ENCODE peak calls at places on chromosomes 12 and 14, in nine cellular contexts. A is smooth muscle cell of the brain vasculature; G is progenitor cell of endocrine pancreas; Z is HT1080; P is T-helper 9 cell; N is activated T-cell treated with anti-CD3 and anti-CD28 coated beads for 24 hours; J is activated CD4-positive, alpha-beta T cell treated with anti-CD3 and anti-CD28 coated beads for 1 hour; B is nucleus accumbens; M is nephron progenitor cell. Q is an unnamed sample.

GRCh38 chr12:95443458-95443857 is 30.5 kb upstream of the METAP2 start:
- DNase-seq in P (no peak), A (no peak), M (no peak), Z (no peak), J (no peak), N (no peak), G (no peak), B (no peak), Q (no peak)

GRCh38 chr14:25833341-25834121 is 764.3 kb downstream of the NOVA1 start:
- DNase-seq in J (no peak), B (peak), M (peak), Z (peak), P (no peak), N (no peak), G (peak), A (peak), Q (peak)

GRCh38 chr14:31877333-31877798 is 199.7 kb upstream of the ARHGAP5 start:
- DNase-seq in J (no peak), B (no peak), M (no peak), Z (no peak), G (no peak), A (no peak), P (no peak), N (no peak), Q (no peak)

GRCh38 chr14:54786816-54787215 is 115.8 kb downstream of the GCH1 start:
- DNase-seq in M (no peak), Z (no peak), B (no peak), A (no peak), N (no peak), J (no peak), P (no peak), G (no peak), Q (no peak)

GRCh38 chr12:4114986-4115385 is 158.6 kb upstream of the CCND2 start:
- DNase-seq in B (no peak), A (no peak), N (no peak), G (no peak), M (no peak), J (no peak), P (no peak), Z (no peak), Q (no peak)

GRCh38 chr12:111624540-111624939 is 25.4 kb upstream of the ATXN2 start:
- DNase-seq in A (no peak), N (no peak), M (no peak), J (no peak), P (no peak), Z (no peak), G (no peak), B (no peak), Q (no peak)

GRCh38 chr14:52360831-52361230 is 46.7 kb downstream of the PTGER2 start:
- DNase-seq in P (no peak), A (no peak), B (no peak), M (no peak), Z (no peak), N (no peak), J (no peak), G (no peak), Q (no peak)

GRCh38 chr14:49314756-49315155 is 271.4 kb downstream of the RPS29 start:
- DNase-seq in M (no peak), Z (no peak), G (no peak), J (no peak), A (no peak), N (no peak), B (no peak), P (no peak), Q (no peak)

GRCh38 chr14:39266589-39266870 is 32.8 kb downstream of the MIA2 start:
- DNase-seq in J (no peak), A (no peak), M (peak), N (no peak), Z (no peak), B (peak), P (peak), G (peak), Q (peak)

GRCh38 chr12:8991371-8992085 is 2.2 kb downstream of the KLRG1 start:
- DNase-seq in N (no peak), A (no peak), J (no peak), P (no peak), Z (no peak), M (no peak), B (no peak), G (no peak), Q (no peak)

GRCh38 chr14:74573421-74574091 is 38.5 kb downstream of the LTBP2 start:
- DNase-seq in M (no peak), Z (peak), J (no peak), A (no peak), N (no peak), G (no peak), B (no peak), P (no peak), Q (no peak)

GRCh38 chr14:103528158-103528511 is 861 bp upstream of the TRMT61A start:
- DNase-seq in G (no peak), A (no peak), J (no peak), Z (no peak), B (peak), M (no peak), P (no peak), N (no peak), Q (no peak)

GRCh38 chr12:63068857-63069442 is 82.1 kb downstream of the AVPR1A start:
- DNase-seq in J (no peak), N (no peak), B (no peak), P (no peak), Z (peak), M (no peak), A (peak), G (no peak), Q (peak)

GRCh38 chr14:102579696-102580551 is 12.5 kb upstream of the RCOR1 start:
- DNase-seq in N (no peak), Z (peak), J (no peak), G (no peak), P (no peak), A (no peak), B (no peak), M (no peak), Q (no peak)

GRCh38 chr14:52848626-52849025 is 57.2 kb upstream of the GNPNAT1 start:
- DNase-seq in J (no peak), P (no peak), M (no peak), A (peak), N (no peak), G (no peak), B (no peak), Z (no peak), Q (no peak)

GRCh38 chr12:75452675-75453330 is 27.8 kb upstream of the GLIPR1 start:
- DNase-seq in N (no peak), A (no peak), P (no peak), B (no peak), Z (peak), J (no peak), M (no peak), G (no peak), Q (no peak)

GRCh38 chr14:67170706-67171105 is 18.5 kb upstream of the GARIN2 start:
- DNase-seq in N (no peak), M (no peak), P (no peak), B (no peak), G (no peak), J (no peak), Z (peak), A (no peak), Q (no peak)

GRCh38 chr12:132475304-132476037 is 14.5 kb upstream of the FBRSL1 start:
- DNase-seq in A (no peak), N (no peak), B (no peak), M (no peak), J (no peak), P (peak), Z (no peak), G (no peak), Q (no peak)

GRCh38 chr14:99509871-99510555 is 28.8 kb downstream of the CCNK start:
- DNase-seq in B (no peak), M (no peak), N (no peak), Z (no peak), G (no peak), A (no peak), J (no peak), P (no peak), Q (no peak)

GRCh38 chr12:80262372-80263170 is 163.2 kb downstream of the OTOGL start:
- DNase-seq in P (no peak), M (no peak), J (no peak), G (no peak), A (no peak), Z (peak), N (no peak), B (no peak), Q (no peak)

GRCh38 chr14:93007225-93007997 is 84.5 kb downstream of the CHGA start:
- DNase-seq in B (no peak), P (no peak), J (no peak), A (no peak), Z (peak), M (no peak), N (no peak), G (no peak), Q (no peak)

GRCh38 chr14:70188292-70188607 is 501 bp downstream of the SLC8A3 start:
- DNase-seq in N (no peak), A (no peak), B (no peak), J (no peak), G (no peak), P (no peak), M (no peak), Z (no peak), Q (no peak)

GRCh38 chr12:4280351-4281163 is 7.0 kb downstream of the CCND2 start:
- DNase-seq in P (no peak), Z (no peak), A (no peak), G (no peak), M (peak), N (no peak), B (no peak), J (no peak), Q (no peak)

GRCh38 chr12:99495797-99496196 is 151.8 kb upstream of the GARIN6 start:
- DNase-seq in J (no peak), P (no peak), M (no peak), G (no peak), N (no peak), A (no peak), Z (no peak), B (no peak), Q (no peak)

GRCh38 chr14:104142136-104143041 is 4.0 kb downstream of the KIF26A start:
- DNase-seq in J (no peak), B (no peak), A (no peak), P (no peak), Z (no peak), N (no peak), M (no peak), G (no peak), Q (no peak)

GRCh38 chr12:105204916-105205315 is 31.1 kb downstream of the APPL2 start:
- DNase-seq in B (no peak), G (no peak), Z (peak), P (no peak), A (no peak), J (no peak), M (no peak), N (peak), Q (no peak)

GRCh38 chr12:89343127-89343526 is 9.2 kb downstream of the DUSP6 start:
- DNase-seq in J (no peak), M (no peak), Z (no peak), P (no peak), B (no peak), A (no peak), N (no peak), G (no peak), Q (no peak)

GRCh38 chr14:69540654-69541335 is 33.9 kb downstream of the CCDC177 start:
- DNase-seq in N (no peak), G (no peak), M (no peak), P (no peak), A (no peak), B (no peak), J (no peak), Z (no peak), Q (no peak)

GRCh38 chr12:88310069-88310468 is 168.0 kb downstream of the TMTC3 start:
- DNase-seq in M (peak), B (no peak), Z (peak), P (no peak), A (peak), G (no peak), N (no peak), J (no peak), Q (no peak)

GRCh38 chr14:64766430-64767151 is 62.4 kb downstream of the PLEKHG3 start:
- DNase-seq in P (no peak), Z (no peak), N (no peak), A (no peak), J (no peak), G (no peak), M (no peak), B (no peak), Q (no peak)

GRCh38 chr12:6966351-6966750 is 4.1 kb downstream of the PHB2 start:
- DNase-seq in N (no peak), Z (no peak), M (no peak), J (no peak), B (no peak), A (no peak), P (no peak), G (no peak), Q (no peak)

GRCh38 chr14:63717704-63718103 is 10.2 kb downstream of the SGPP1 start:
- DNase-seq in B (no peak), J (no peak), M (no peak), N (no peak), P (no peak), G (no peak), A (no peak), Z (peak), Q (no peak)